ENCODE peak calls at places on chromosomes 16 and 17, in eight cellular contexts. One of them, this sample, is unnamed.

GRCh38 chr17:66678061-66678460 is 156.9 kb upstream of the CACNG5 start:
- DNase-seq in HEK293T: no peak
- DNase-seq in cardiac septum: no peak
- DNase-seq in activated naive CD4-positive, alpha-beta T cell: no peak
- DNase-seq in NCI-H524: no peak
- DNase-seq in stimulated activated CD4-positive, alpha-beta T cell treated with anti-CD3 and anti-CD28 coated beads, Interleukin-1b, Interleukin-23, amount 100 ng/mL, for 24 hours: no peak
- DNase-seq in GM13976: no peak
- DNase-seq in HL-60: no peak
- DNase-seq in this sample: no peak

GRCh38 chr17:52128721-52129120 is 29.8 kb downstream of the CA10 start:
- DNase-seq in activated naive CD4-positive, alpha-beta T cell: no peak
- DNase-seq in HEK293T: no peak
- DNase-seq in NCI-H524: no peak
- DNase-seq in cardiac septum: no peak
- DNase-seq in stimulated activated CD4-positive, alpha-beta T cell treated with anti-CD3 and anti-CD28 coated beads, Interleukin-1b, Interleukin-23, amount 100 ng/mL, for 24 hours: no peak
- DNase-seq in GM13976: no peak
- DNase-seq in HL-60: no peak
- DNase-seq in this sample: no peak

GRCh38 chr17:62823111-62823895 is 15.2 kb upstream of the MARCHF10 start:
- DNase-seq in NCI-H524: no peak
- DNase-seq in HL-60: no peak
- DNase-seq in HEK293T: no peak
- DNase-seq in GM13976: no peak
- DNase-seq in cardiac septum: no peak
- DNase-seq in stimulated activated CD4-positive, alpha-beta T cell treated with anti-CD3 and anti-CD28 coated beads, Interleukin-1b, Interleukin-23, amount 100 ng/mL, for 24 hours: no peak
- DNase-seq in activated naive CD4-positive, alpha-beta T cell: no peak
- DNase-seq in this sample: no peak

GRCh38 chr17:57391076-57391825 is 134.9 kb downstream of the MSI2 start:
- DNase-seq in cardiac septum: no peak
- DNase-seq in HEK293T: no peak
- DNase-seq in GM13976: no peak
- DNase-seq in stimulated activated CD4-positive, alpha-beta T cell treated with anti-CD3 and anti-CD28 coated beads, Interleukin-1b, Interleukin-23, amount 100 ng/mL, for 24 hours: no peak
- DNase-seq in NCI-H524: no peak
- DNase-seq in HL-60: no peak
- DNase-seq in activated naive CD4-positive, alpha-beta T cell: no peak
- DNase-seq in this sample: no peak

GRCh38 chr16:2175454-2175853 is 19.9 kb downstream of the TRAF7 start:
- DNase-seq in HL-60: no peak
- DNase-seq in activated naive CD4-positive, alpha-beta T cell: no peak
- DNase-seq in stimulated activated CD4-positive, alpha-beta T cell treated with anti-CD3 and anti-CD28 coated beads, Interleukin-1b, Interleukin-23, amount 100 ng/mL, for 24 hours: no peak
- DNase-seq in HEK293T: no peak
- DNase-seq in NCI-H524: no peak
- DNase-seq in GM13976: no peak
- DNase-seq in cardiac septum: no peak
- DNase-seq in this sample: no peak

GRCh38 chr16:50591800-50592771 is 43.9 kb downstream of the NKD1 start:
- DNase-seq in HEK293T: no peak
- DNase-seq in GM13976: no peak
- DNase-seq in HL-60: no peak
- DNase-seq in cardiac septum: peak; percentile 85
- DNase-seq in NCI-H524: no peak
- DNase-seq in stimulated activated CD4-positive, alpha-beta T cell treated with anti-CD3 and anti-CD28 coated beads, Interleukin-1b, Interleukin-23, amount 100 ng/mL, for 24 hours: no peak
- DNase-seq in activated naive CD4-positive, alpha-beta T cell: no peak
- DNase-seq in this sample: peak; percentile 57

GRCh38 chr17:75752405-75753192 is 12.4 kb downstream of the GALK1 start:
- DNase-seq in HL-60: no peak
- DNase-seq in stimulated activated CD4-positive, alpha-beta T cell treated with anti-CD3 and anti-CD28 coated beads, Interleukin-1b, Interleukin-23, amount 100 ng/mL, for 24 hours: no peak
- DNase-seq in GM13976: peak; percentile 77
- DNase-seq in NCI-H524: no peak
- DNase-seq in cardiac septum: no peak
- DNase-seq in activated naive CD4-positive, alpha-beta T cell: no peak
- DNase-seq in HEK293T: no peak
- DNase-seq in this sample: no peak

GRCh38 chr16:79067600-79067999 is 532.9 kb downstream of the MAF start:
- DNase-seq in activated naive CD4-positive, alpha-beta T cell: no peak
- DNase-seq in HEK293T: no peak
- DNase-seq in cardiac septum: no peak
- DNase-seq in NCI-H524: no peak
- DNase-seq in HL-60: no peak
- DNase-seq in stimulated activated CD4-positive, alpha-beta T cell treated with anti-CD3 and anti-CD28 coated beads, Interleukin-1b, Interleukin-23, amount 100 ng/mL, for 24 hours: no peak
- DNase-seq in GM13976: no peak
- DNase-seq in this sample: no peak

GRCh38 chr17:57948555-57949420 is 6.4 kb downstream of the CUEDC1 start:
- DNase-seq in HEK293T: no peak
- DNase-seq in activated naive CD4-positive, alpha-beta T cell: no peak
- DNase-seq in stimulated activated CD4-positive, alpha-beta T cell treated with anti-CD3 and anti-CD28 coated beads, Interleukin-1b, Interleukin-23, amount 100 ng/mL, for 24 hours: no peak
- DNase-seq in cardiac septum: no peak
- DNase-seq in GM13976: no peak
- DNase-seq in NCI-H524: no peak
- DNase-seq in HL-60: no peak
- DNase-seq in this sample: no peak

GRCh38 chr16:70520612-70521297 is 2.6 kb downstream of the COG4 start:
- DNase-seq in GM13976: peak; percentile 50
- DNase-seq in stimulated activated CD4-positive, alpha-beta T cell treated with anti-CD3 and anti-CD28 coated beads, Interleukin-1b, Interleukin-23, amount 100 ng/mL, for 24 hours: no peak
- DNase-seq in activated naive CD4-positive, alpha-beta T cell: no peak
- DNase-seq in NCI-H524: no peak
- DNase-seq in HEK293T: no peak
- DNase-seq in cardiac septum: no peak
- DNase-seq in HL-60: peak; percentile 69
- DNase-seq in this sample: no peak

GRCh38 chr17:79970576-79971068 is 65.0 kb downstream of the TBC1D16 start:
- DNase-seq in HL-60: no peak
- DNase-seq in HEK293T: peak; percentile 73
- DNase-seq in stimulated activated CD4-positive, alpha-beta T cell treated with anti-CD3 and anti-CD28 coated beads, Interleukin-1b, Interleukin-23, amount 100 ng/mL, for 24 hours: no peak
- DNase-seq in activated naive CD4-positive, alpha-beta T cell: no peak
- DNase-seq in GM13976: no peak
- DNase-seq in cardiac septum: peak; percentile 67
- DNase-seq in NCI-H524: peak; percentile 62
- DNase-seq in this sample: no peak

GRCh38 chr17:75832652-75833400 is 11.4 kb downstream of the UNC13D start:
- DNase-seq in activated naive CD4-positive, alpha-beta T cell: no peak
- DNase-seq in NCI-H524: no peak
- DNase-seq in stimulated activated CD4-positive, alpha-beta T cell treated with anti-CD3 and anti-CD28 coated beads, Interleukin-1b, Interleukin-23, amount 100 ng/mL, for 24 hours: no peak
- DNase-seq in HEK293T: no peak
- DNase-seq in cardiac septum: no peak
- DNase-seq in HL-60: no peak
- DNase-seq in GM13976: no peak
- DNase-seq in this sample: no peak

GRCh38 chr16:24253192-24253591 is 2.9 kb upstream of the CACNG3 start:
- DNase-seq in NCI-H524: peak; percentile 3
- DNase-seq in HL-60: peak; percentile 4
- DNase-seq in HEK293T: peak; percentile 59
- DNase-seq in stimulated activated CD4-positive, alpha-beta T cell treated with anti-CD3 and anti-CD28 coated beads, Interleukin-1b, Interleukin-23, amount 100 ng/mL, for 24 hours: no peak
- DNase-seq in GM13976: peak; percentile 70
- DNase-seq in activated naive CD4-positive, alpha-beta T cell: no peak
- DNase-seq in cardiac septum: no peak
- DNase-seq in this sample: peak; percentile 38

GRCh38 chr16:12569061-12569460 is 234.6 kb downstream of the CPPED1 start:
- DNase-seq in cardiac septum: no peak
- DNase-seq in GM13976: no peak
- DNase-seq in stimulated activated CD4-positive, alpha-beta T cell treated with anti-CD3 and anti-CD28 coated beads, Interleukin-1b, Interleukin-23, amount 100 ng/mL, for 24 hours: no peak
- DNase-seq in HL-60: no peak
- DNase-seq in HEK293T: no peak
- DNase-seq in NCI-H524: no peak
- DNase-seq in activated naive CD4-positive, alpha-beta T cell: no peak
- DNase-seq in this sample: no peak